ENCODE peak calls at places on chromosomes 12 and 14, in eight cellular contexts. I is left ventricle myocardium inferior, N is choroid plexus epithelial cell, W is pancreas, F is A549, X is suprapubic skin, J is fibroblast of lung, T is Panc1. M is an unnamed sample.

GRCh38 chr12:57476162-57476992 is 3.3 kb downstream of the ARHGAP9 start:
- DNase-seq in I (no peak), F (no peak), J (no peak), N (no peak), W (no peak), T (no peak), X (no peak), M (no peak)

GRCh38 chr14:99702115-99702514 is 18.0 kb downstream of the CYP46A1 start:
- DNase-seq in I (no peak), X (no peak), J (no peak), W (no peak), N (no peak), F (no peak), T (no peak), M (no peak)

GRCh38 chr14:54556535-54556934 is 10.4 kb upstream of the SAMD4A start:
- DNase-seq in F (no peak), I (no peak), N (no peak), W (no peak), X (no peak), T (no peak), J (no peak), M (no peak)

GRCh38 chr14:102666635-102667034 is 74.2 kb downstream of the RCOR1 start:
- DNase-seq in N (peak; percentile 21), F (no peak), J (no peak), W (no peak), X (no peak), T (no peak), I (no peak), M (no peak)

GRCh38 chr12:27588786-27589185 is 64.8 kb downstream of the PPFIBP1 start:
- DNase-seq in J (no peak), I (no peak), T (no peak), F (no peak), X (no peak), N (no peak), W (no peak), M (no peak)

GRCh38 chr12:113852695-113853490 is 113.2 kb downstream of the RBM19 start:
- DNase-seq in F (no peak), I (no peak), X (no peak), W (no peak), J (no peak), T (no peak), N (no peak), M (no peak)

GRCh38 chr12:71124833-71125460 is 32.9 kb downstream of the TSPAN8 start:
- DNase-seq in F (no peak), N (no peak), I (no peak), T (no peak), J (no peak), W (no peak), X (no peak), M (no peak)

GRCh38 chr12:18368594-18368993 is 107.3 kb downstream of the PIK3C2G start:
- DNase-seq in T (no peak), N (no peak), X (no peak), J (no peak), I (no peak), W (no peak), F (no peak), M (no peak)

GRCh38 chr14:74444866-74445265 is 18.9 kb upstream of the SYNDIG1L start:
- DNase-seq in I (no peak), N (no peak), X (no peak), J (no peak), W (no peak), F (no peak), T (no peak), M (no peak)

GRCh38 chr12:54135621-54136027 is 53.2 kb downstream of the SMUG1 start:
- DNase-seq in I (no peak), X (no peak), N (no peak), J (no peak), F (no peak), W (no peak), T (no peak), M (no peak)

GRCh38 chr12:72264548-72265175 is 7.5 kb upstream of the TRHDE start:
- DNase-seq in W (no peak), T (no peak), I (no peak), F (no peak), N (peak; percentile 61), J (peak; percentile 67), X (no peak), M (no peak)

GRCh38 chr14:94919896-94920295 is 150.0 kb upstream of the GSC start:
- DNase-seq in I (no peak), J (no peak), W (no peak), X (no peak), T (no peak), F (no peak), N (no peak), M (no peak)

GRCh38 chr14:94174622-94175402 is 690 bp downstream of the PPP4R4 start:
- DNase-seq in J (no peak), F (no peak), N (no peak), T (no peak), X (peak; percentile 68), W (peak; percentile 62), I (no peak), M (no peak)

GRCh38 chr12:9221476-9221875 is 13.3 kb upstream of the PZP start:
- DNase-seq in J (peak; percentile 91), T (no peak), I (no peak), W (no peak), X (no peak), F (no peak), N (no peak), M (no peak)

GRCh38 chr12:94235894-94236293 is 87.5 kb downstream of the PLXNC1 start:
- DNase-seq in X (no peak), N (no peak), W (no peak), T (no peak), F (no peak), I (no peak), J (no peak), M (no peak)

GRCh38 chr12:130868412-130868811 is 3.5 kb upstream of the RAN start:
- DNase-seq in I (no peak), T (no peak), F (no peak), J (no peak), W (no peak), X (no peak), N (no peak), M (no peak)

GRCh38 chr12:34398366-34398705 is 376.0 kb downstream of the ALG10 start:
- DNase-seq in W (no peak), T (no peak), J (no peak), X (no peak), I (no peak), N (no peak), F (no peak), M (no peak)

GRCh38 chr14:72024043-72024407 is 91.8 kb downstream of the RGS6 start:
- DNase-seq in J (no peak), F (no peak), I (no peak), N (peak; percentile 45), W (peak; percentile 16), T (peak; percentile 15), X (no peak), M (no peak)

GRCh38 chr14:71714225-71714624 is 218.0 kb upstream of the RGS6 start:
- DNase-seq in F (no peak), W (no peak), J (peak; percentile 87), I (no peak), N (peak; percentile 91), X (no peak), T (no peak), M (peak; percentile 82)

GRCh38 chr14:71070169-71070568 is 162.9 kb downstream of the PCNX1 start:
- DNase-seq in F (no peak), I (no peak), J (no peak), X (no peak), N (peak; percentile 20), T (no peak), W (no peak), M (no peak)

GRCh38 chr14:32319368-32320049 is 9.6 kb upstream of the AKAP6 start:
- DNase-seq in X (no peak), J (peak; percentile 23), I (no peak), W (no peak), F (no peak), T (no peak), N (peak; percentile 61), M (no peak)

GRCh38 chr14:91249841-91250616 is 5.5 kb upstream of the GPR68 start:
- DNase-seq in J (no peak), N (peak; percentile 32), W (no peak), F (no peak), I (no peak), T (no peak), X (no peak), M (no peak)

GRCh38 chr12:14950982-14951746 is 10.2 kb downstream of the ARHGDIB start:
- DNase-seq in T (no peak), I (no peak), J (no peak), N (peak; percentile 37), F (no peak), W (no peak), X (no peak), M (no peak)
- H3K4me3 ChIP-seq in T (no peak overlapping the region), I (no peak overlapping the region), J (no peak overlapping the region), N (no peak overlapping the region), F (no peak overlapping the region), W (no peak overlapping the region), X (no peak overlapping the region), M (no peak overlapping the region)

DNA sequence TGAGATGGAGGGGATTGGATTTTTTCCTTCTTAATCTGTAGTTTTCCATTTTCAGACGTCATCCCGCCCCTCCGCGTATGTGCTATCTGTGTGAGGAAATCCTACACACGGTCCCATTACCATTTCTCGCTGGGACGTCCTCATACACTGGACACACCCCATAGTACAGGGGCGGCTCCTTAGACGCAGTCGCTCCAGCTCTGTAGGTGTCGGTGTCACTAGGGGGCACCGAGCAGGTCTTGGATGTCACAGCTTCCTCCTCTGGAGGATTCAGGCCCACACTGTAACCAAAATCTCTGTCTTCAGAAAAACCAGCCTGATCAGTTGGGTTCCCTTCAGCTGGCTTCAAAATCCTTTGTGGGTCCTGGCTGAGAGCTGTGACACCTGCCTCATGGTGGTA is 7.1 kb downstream of the ANKLE2 start:
- DNase-seq in I (no peak), W (no peak), X (no peak), N (no peak), F (no peak), J (no peak), T (no peak), M (no peak)
- TF ChIP-seq CTCF in I (no peak), W (no peak), X (no peak), N (no peak), F (no peak), J (no peak), T (no peak), M (no peak)

GRCh38 chr14:23153891-23154796 is 29.3 kb downstream of the SLC7A8 start:
- DNase-seq in N (peak; percentile 75), I (peak; percentile 92), X (peak; percentile 96), F (no peak), J (peak; percentile 55), W (peak; percentile 93), T (no peak), M (peak; percentile 66)
- H3K4me3 ChIP-seq in N (peak overlapping the region; percentile 35), I (peak overlapping the region; percentile 60), X (peak overlapping the region; percentile 46), F (no peak overlapping the region), J (peak overlapping the region; percentile 9), W (no peak overlapping the region), T (no peak overlapping the region), M (peak overlapping the region; percentile 16)

GRCh38 chr14:59009967-59010366 is 178.5 kb upstream of the DAAM1 start:
- DNase-seq in F (no peak), T (no peak), N (no peak), X (no peak), J (no peak), W (no peak), I (no peak), M (no peak)

DNA sequence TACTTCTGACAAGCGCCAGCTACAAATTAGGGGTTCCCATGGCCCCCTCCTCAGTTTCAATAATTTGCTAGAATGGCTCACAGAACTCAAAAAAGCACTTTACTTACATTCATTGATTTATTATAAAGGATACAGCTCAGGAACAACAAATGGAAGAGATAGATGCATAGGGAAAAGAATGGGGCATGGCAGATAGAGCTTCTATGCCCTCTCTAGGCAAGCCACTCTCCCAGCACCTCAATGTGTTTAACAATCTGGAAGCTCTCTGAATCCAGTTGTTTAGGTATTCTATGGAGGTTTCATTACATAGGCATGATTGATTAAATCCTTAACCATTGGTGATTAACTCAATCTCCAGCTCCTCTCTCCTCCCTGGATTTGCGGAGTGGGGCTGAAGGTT is 184.5 kb upstream of the DAAM1 start:
- DNase-seq in J (peak; percentile 14), N (peak; percentile 54), I (no peak), W (no peak), F (no peak), X (no peak), T (no peak), M (no peak)
- TF ChIP-seq CTCF in J (peak; percentile 30), N (peak; percentile 62), I (peak; percentile 30), W (no peak), F (no peak), X (no peak), T (peak; percentile 7), M (peak; percentile 30)

M was measured in BJ.